ENCODE peak calls at places on chromosomes 11 and 22, in four cellular contexts. E is GM23338, W is GM23248, A is PC-3. N is an unnamed sample. For H3F3A and H3K9me2, the result is how much of the 10 kb centered on the place peaks cover.

GRCh38 chr22:24330636-24331035 is 60.0 kb downstream of the SPECC1L start:
- DNase-seq in E (no peak), W (peak), A (peak), N (no peak)

GRCh38 chr11:37449146-37449545 is 851.1 kb upstream of the RAG2 start:
- DNase-seq in E (peak), W (peak), A (peak), N (peak)

GRCh38 chr11:119372260-119373058 is 9.0 kb downstream of the USP2 start:
- DNase-seq in E (no peak), W (no peak), A (no peak), N (no peak)

GRCh38 chr11:69166186-69167115 is 10.7 kb downstream of the SMIM38 start:
- DNase-seq in E (peak), W (peak), A (peak), N (peak)

GRCh38 chr22:30490399-30490798 is 15.1 kb downstream of the SEC14L4 start:
- DNase-seq in E (peak), W (no peak), A (no peak), N (no peak)

GRCh38 chr11:109308551-109308950 is 113.4 kb upstream of the C11orf87 start:
- DNase-seq in E (no peak), W (no peak), A (no peak), N (no peak)

GRCh38 chr11:90774727-90775572 is 552.1 kb upstream of the CHORDC1 start:
- DNase-seq in E (peak), W (no peak), A (no peak), N (no peak)

GRCh38 chr11:118087933-118088332 is 1.2 kb upstream of the SMIM35 start:
- DNase-seq in E (no peak), W (no peak), A (no peak), N (no peak)

GRCh38 chr11:289145-289705 is 299 bp downstream of the PGGHG start:
- DNase-seq in E (no peak), W (no peak), A (no peak), N (no peak)

GRCh38 chr22:19037282-19038163 is 84.7 kb downstream of the DGCR2 start:
- DNase-seq in E (no peak), W (no peak), A (no peak), N (no peak)

GRCh38 chr11:93984205-93984586 is 37.0 kb upstream of the HEPHL1 start:
- DNase-seq in E (no peak), W (peak), A (peak), N (peak)

GRCh38 chr11:520428-521178 is 13.6 kb upstream of the RNH1 start:
- DNase-seq in E (no peak), W (no peak), A (no peak), N (no peak)

GRCh38 chr11:33310720-33311500 is 53.7 kb downstream of the HIPK3 start:
- DNase-seq in E (peak), W (no peak), A (no peak), N (no peak)

GRCh38 chr22:17164392-17165024 is 5.4 kb upstream of the HDHD5 start:
- DNase-seq in E (peak), W (peak), A (no peak), N (no peak)

DNA sequence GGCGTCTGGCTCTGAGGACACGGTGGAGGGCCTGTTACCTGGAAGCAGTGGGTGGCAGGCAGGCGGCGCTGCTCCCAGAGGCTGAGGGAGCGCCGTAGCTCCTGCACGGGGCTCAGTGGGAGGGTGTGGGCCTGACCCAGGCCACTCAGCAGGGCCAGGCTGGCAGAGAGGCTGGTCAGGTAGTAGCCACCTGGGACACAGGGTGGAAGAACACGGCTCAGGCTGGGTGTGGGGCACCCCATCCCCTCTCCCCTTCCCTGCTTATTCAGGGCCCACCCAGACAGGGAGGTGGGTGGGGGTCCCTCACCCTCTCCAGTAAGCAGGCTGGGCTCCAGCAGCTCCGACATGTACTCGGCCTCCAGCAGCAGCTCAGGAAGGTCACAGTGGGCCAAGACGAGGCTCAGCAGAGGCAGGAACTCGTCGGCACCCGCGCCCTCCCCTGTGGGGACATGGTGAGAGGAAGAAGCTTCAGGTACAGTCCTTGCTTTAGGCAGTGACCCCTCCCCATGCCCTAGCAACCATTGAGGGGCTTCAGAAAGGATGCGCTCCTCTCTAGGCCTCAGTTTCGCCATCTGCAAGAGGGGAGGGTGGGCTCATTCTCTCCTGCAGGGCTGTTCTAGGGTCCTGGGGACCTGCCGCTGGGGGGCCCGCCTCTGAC is 2.9 kb downstream of the RIN1 start:
- DNase-seq in E (no peak), W (no peak), A (no peak), N (no peak)
- H3F3A ChIP-seq in E (under half), W (under half), A (under half), N (under half)

GRCh38 chr11:77003954-77004353 is 30.2 kb upstream of the B3GNT6 start:
- DNase-seq in E (no peak), W (peak), A (peak), N (no peak)

GRCh38 chr11:77014669-77015068 is 19.5 kb upstream of the B3GNT6 start:
- DNase-seq in E (no peak), W (no peak), A (no peak), N (no peak)

DNA sequence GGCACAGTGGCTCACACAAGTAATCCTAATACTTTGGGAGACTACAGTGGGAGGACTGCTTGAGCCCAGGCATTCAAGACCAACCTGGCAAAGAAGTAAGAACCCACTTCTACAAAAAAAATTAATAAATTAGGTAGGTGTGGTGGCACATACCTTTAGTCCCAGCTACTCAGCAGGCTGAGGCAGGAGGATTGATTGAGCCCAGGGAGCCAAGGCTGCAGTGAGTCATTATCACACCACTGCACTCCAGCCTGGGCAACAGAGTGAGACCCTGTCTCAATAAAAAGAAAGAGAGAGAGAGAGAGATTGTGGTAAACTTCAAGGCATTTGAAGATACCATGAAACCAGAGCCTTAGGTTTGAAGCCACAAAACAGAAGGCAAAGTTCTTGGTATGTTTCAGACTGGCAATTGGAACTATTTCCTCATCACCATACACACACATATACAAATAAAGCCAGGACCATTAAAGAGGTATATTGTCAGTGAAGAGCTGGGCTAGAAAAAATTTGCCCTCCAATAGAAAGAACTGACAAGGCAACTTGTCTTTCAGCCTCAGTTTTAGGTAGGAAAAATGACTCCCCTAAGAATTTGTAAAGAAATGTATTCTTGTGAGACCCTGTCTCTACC is 24.6 kb upstream of the B3GNT6 start:
- DNase-seq in E (no peak), W (no peak), A (no peak), N (no peak)
- H3K9me2 ChIP-seq in E (under half), W (under half), A (under half), N (under half)

GRCh38 chr11:62505112-62505783 is 41.4 kb downstream of the AHNAK start:
- DNase-seq in E (peak), W (peak), A (no peak), N (no peak)
- H3F3A ChIP-seq in E (under half), W (under half), A (under half), N (under half)

GRCh38 chr11:72927380-72927779 is 113.2 kb downstream of the ATG16L2 start:
- DNase-seq in E (no peak), W (no peak), A (no peak), N (no peak)

GRCh38 chr11:72926076-72926475 is 111.9 kb downstream of the ATG16L2 start:
- DNase-seq in E (no peak), W (no peak), A (no peak), N (no peak)

GRCh38 chr11:72932132-72932570 is 117.9 kb downstream of the ATG16L2 start:
- DNase-seq in E (no peak), W (peak), A (peak), N (no peak)

GRCh38 chr11:72925656-72926055 is 111.4 kb downstream of the ATG16L2 start:
- DNase-seq in E (no peak), W (no peak), A (no peak), N (no peak)

DNA sequence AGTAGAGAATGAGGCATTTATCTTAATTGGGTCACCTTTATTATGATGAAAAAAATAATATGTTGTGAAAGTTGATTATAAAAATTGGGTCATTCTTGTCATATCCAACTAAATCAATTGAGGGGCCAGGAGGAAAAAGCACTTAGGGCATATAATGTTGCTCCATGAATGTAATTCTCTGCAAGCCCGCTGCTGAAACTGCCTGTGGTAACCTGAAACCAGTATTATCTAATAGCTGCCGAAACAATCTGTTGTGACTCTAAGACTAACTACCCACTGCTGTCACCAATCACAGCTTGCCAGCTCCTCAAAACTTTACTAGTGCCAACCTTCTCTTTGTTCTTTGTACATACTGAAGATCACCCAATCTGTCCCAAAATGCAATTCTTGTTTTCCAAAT is 115.8 kb downstream of the ATG16L2 start:
- DNase-seq in E (peak), W (no peak), A (peak), N (no peak)
- H3K9me2 ChIP-seq in E (under half), W (under half), A (under half), N (under half)

DNA sequence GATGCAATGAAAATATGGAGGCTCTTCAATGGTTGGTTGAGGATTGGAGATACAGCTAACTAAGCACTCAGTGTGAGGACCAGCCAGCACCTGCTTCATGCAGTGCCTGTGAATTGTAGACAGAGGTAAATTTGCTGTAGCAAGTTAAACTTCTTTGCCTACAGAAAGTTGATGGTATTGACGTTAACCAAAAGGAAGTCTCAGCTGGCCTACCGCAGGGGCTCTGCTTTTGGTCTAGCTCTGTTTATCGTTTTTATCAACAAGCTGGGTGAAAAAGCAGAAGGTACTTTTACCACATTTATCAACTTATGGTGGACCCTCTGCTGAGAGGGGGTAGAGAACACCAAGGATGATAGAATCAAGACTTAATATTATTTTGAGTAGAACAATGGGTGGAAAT is 51.6 kb downstream of the GRAMD1B start:
- DNase-seq in E (no peak), W (no peak), A (no peak), N (no peak)
- H3F3A ChIP-seq in E (under half), W (under half), A (under half), N (under half)

GRCh38 chr11:106520146-106520912 is 442.9 kb downstream of the AASDHPPT start:
- DNase-seq in E (no peak), W (no peak), A (peak), N (no peak)
- H3K9me2 ChIP-seq in E (under half), W (under half), A (under half), N (under half)

DNA sequence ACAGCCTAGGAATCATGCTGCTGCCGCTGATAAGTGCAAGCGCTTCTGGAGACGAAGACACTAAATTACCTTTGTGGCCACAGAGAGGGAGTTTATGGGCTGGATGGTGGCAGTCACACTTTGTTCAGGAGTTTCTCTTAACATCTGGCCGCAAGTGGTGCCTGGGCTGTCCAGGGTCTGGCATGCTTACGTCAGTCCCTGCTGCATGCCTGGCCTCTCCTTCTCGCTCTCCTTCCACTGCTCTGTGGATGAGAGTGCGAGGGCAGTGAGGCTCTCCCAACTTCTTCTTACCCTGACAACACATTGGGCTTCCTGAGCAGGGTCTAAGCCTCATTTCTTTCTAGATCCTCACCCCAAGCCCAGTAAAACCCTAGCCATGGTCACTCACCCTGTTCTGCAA is 160.7 kb upstream of the SEZ6L start:
- DNase-seq in E (no peak), W (no peak), A (no peak), N (no peak)
- H3F3A ChIP-seq in E (under half), W (under half), A (under half), N (under half)

GRCh38 chr22:47655930-47656329 is 893.5 kb downstream of the TBC1D22A start:
- DNase-seq in E (no peak), W (no peak), A (no peak), N (no peak)
- H3K9me2 ChIP-seq in E (under half), W (under half), A (under half), N (under half)

GRCh38 chr11:36103933-36104530 is 160.2 kb downstream of the LDLRAD3 start:
- DNase-seq in E (no peak), W (no peak), A (no peak), N (no peak)
- H3F3A ChIP-seq in E (under half), W (under half), A (under half), N (under half)

GRCh38 chr11:125342281-125342980 is 153.6 kb downstream of the FEZ1 start:
- DNase-seq in E (no peak), W (no peak), A (no peak), N (no peak)
- H3K9me2 ChIP-seq in E (under half), W (under half), A (under half), N (under half)